ENCODE peak calls at places on chromosomes 1 and 21, in four cellular contexts. One of them, this sample, is unnamed.

GRCh38 chr1:26942656-26943055 is 17.6 kb downstream of the KDF1 start:
- DNase-seq in astrocyte: no peak
- DNase-seq in heart right ventricle: no peak
- DNase-seq in IMR-90: no peak
- DNase-seq in this sample: no peak

GRCh38 chr1:178650950-178651461 is 74.0 kb upstream of the RALGPS2 start:
- DNase-seq in IMR-90: peak; percentile 71
- DNase-seq in heart right ventricle: no peak
- DNase-seq in astrocyte: no peak
- DNase-seq in this sample: no peak

GRCh38 chr1:109933856-109934711 is 23.4 kb downstream of the CSF1 start:
- DNase-seq in IMR-90: peak; percentile 96
- DNase-seq in heart right ventricle: no peak
- DNase-seq in astrocyte: peak; percentile 91
- DNase-seq in this sample: no peak

GRCh38 chr1:110914676-110915075 is 41.7 kb downstream of the CD53 start:
- DNase-seq in heart right ventricle: no peak
- DNase-seq in IMR-90: peak; percentile 5
- DNase-seq in astrocyte: no peak
- DNase-seq in this sample: no peak

GRCh38 chr1:247914941-247915662 is 5.0 kb upstream of the OR2T8 start:
- DNase-seq in astrocyte: no peak
- DNase-seq in IMR-90: no peak
- DNase-seq in heart right ventricle: no peak
- DNase-seq in this sample: no peak

GRCh38 chr1:33161061-33161681 is 20.7 kb downstream of the TRIM62 start:
- DNase-seq in IMR-90: peak; percentile 48
- DNase-seq in heart right ventricle: peak; percentile 81
- DNase-seq in astrocyte: peak; percentile 39
- DNase-seq in this sample: no peak

GRCh38 chr1:48600182-48600581 is 128.2 kb upstream of the SPATA6 start:
- DNase-seq in astrocyte: no peak
- DNase-seq in heart right ventricle: no peak
- DNase-seq in IMR-90: no peak
- DNase-seq in this sample: no peak

GRCh38 chr1:241821363-241821762 is 26.6 kb upstream of the EXO1 start:
- DNase-seq in heart right ventricle: no peak
- DNase-seq in IMR-90: peak; percentile 91
- DNase-seq in astrocyte: peak; percentile 77
- DNase-seq in this sample: no peak

GRCh38 chr1:190001187-190001586 is 476.5 kb downstream of the BRINP3 start:
- DNase-seq in astrocyte: peak; percentile 54
- DNase-seq in heart right ventricle: no peak
- DNase-seq in IMR-90: peak; percentile 47
- DNase-seq in this sample: no peak

GRCh38 chr1:207019161-207019560 is 13.4 kb downstream of the C1orf116 start:
- DNase-seq in IMR-90: no peak
- DNase-seq in astrocyte: no peak
- DNase-seq in heart right ventricle: no peak
- DNase-seq in this sample: no peak

GRCh38 chr1:3816331-3817137 is 20.2 kb upstream of the LRRC47 start:
- DNase-seq in heart right ventricle: no peak
- DNase-seq in astrocyte: no peak
- DNase-seq in IMR-90: no peak
- DNase-seq in this sample: no peak

GRCh38 chr1:219858980-219859379 is 69.4 kb downstream of the SLC30A10 start:
- DNase-seq in heart right ventricle: no peak
- DNase-seq in astrocyte: no peak
- DNase-seq in IMR-90: no peak
- DNase-seq in this sample: no peak

GRCh38 chr1:201192478-201192804 is 1.8 kb downstream of the IGFN1 start:
- DNase-seq in heart right ventricle: no peak
- DNase-seq in astrocyte: no peak
- DNase-seq in IMR-90: no peak
- DNase-seq in this sample: no peak

GRCh38 chr1:13583964-13584791 is 546 bp downstream of the PDPN start:
- DNase-seq in astrocyte: peak; percentile 82
- DNase-seq in heart right ventricle: peak; percentile 43
- DNase-seq in IMR-90: no peak
- DNase-seq in this sample: no peak

GRCh38 chr1:20472860-20473711 is 12.9 kb downstream of the CAMK2N1 start:
- DNase-seq in heart right ventricle: peak; percentile 69
- DNase-seq in astrocyte: no peak
- DNase-seq in IMR-90: peak; percentile 49
- DNase-seq in this sample: no peak

GRCh38 chr21:44092201-44092600 is 15.0 kb upstream of the PWP2 start:
- DNase-seq in astrocyte: no peak
- DNase-seq in heart right ventricle: no peak
- DNase-seq in IMR-90: no peak
- DNase-seq in this sample: peak; percentile 57

GRCh38 chr21:38987551-38988210 is 182.0 kb downstream of the ETS2 start:
- DNase-seq in astrocyte: no peak
- DNase-seq in IMR-90: no peak
- DNase-seq in heart right ventricle: no peak
- DNase-seq in this sample: no peak

GRCh38 chr1:76254165-76255043 is 179.9 kb downstream of the ST6GALNAC3 start:
- DNase-seq in heart right ventricle: no peak
- DNase-seq in IMR-90: no peak
- DNase-seq in astrocyte: peak; percentile 70
- DNase-seq in this sample: no peak

GRCh38 chr1:50430010-50430405 is 6.8 kb upstream of the DMRTA2 start:
- DNase-seq in IMR-90: no peak
- DNase-seq in heart right ventricle: no peak
- DNase-seq in astrocyte: no peak
- DNase-seq in this sample: no peak

GRCh38 chr1:50426108-50426700 is 3.0 kb upstream of the DMRTA2 start:
- DNase-seq in heart right ventricle: no peak
- DNase-seq in astrocyte: no peak
- DNase-seq in IMR-90: no peak
- DNase-seq in this sample: no peak

GRCh38 chr1:50427086-50427817 is 4.0 kb upstream of the DMRTA2 start:
- DNase-seq in astrocyte: no peak
- DNase-seq in heart right ventricle: no peak
- DNase-seq in IMR-90: no peak
- DNase-seq in this sample: no peak

GRCh38 chr1:50426702-50427085 is 3.5 kb upstream of the DMRTA2 start:
- DNase-seq in IMR-90: no peak
- DNase-seq in astrocyte: no peak
- DNase-seq in heart right ventricle: no peak
- DNase-seq in this sample: no peak

GRCh38 chr1:50427818-50428779 is 4.9 kb upstream of the DMRTA2 start:
- DNase-seq in heart right ventricle: no peak
- DNase-seq in astrocyte: no peak
- DNase-seq in IMR-90: no peak
- DNase-seq in this sample: no peak
- H3K4me3 ChIP-seq in heart right ventricle: no peak overlapping the region
- H3K4me3 ChIP-seq in astrocyte: no peak overlapping the region
- H3K4me3 ChIP-seq in IMR-90: no peak overlapping the region
- H3K4me3 ChIP-seq in this sample: peak overlapping the region; percentile 25

GRCh38 chr1:228032041-228032440 is 25.2 kb downstream of the WNT3A start:
- DNase-seq in heart right ventricle: no peak
- DNase-seq in astrocyte: no peak
- DNase-seq in IMR-90: no peak
- DNase-seq in this sample: no peak

GRCh38 chr1:228033376-228033775 is 26.6 kb downstream of the WNT3A start:
- DNase-seq in heart right ventricle: no peak
- DNase-seq in astrocyte: no peak
- DNase-seq in IMR-90: no peak
- DNase-seq in this sample: no peak

GRCh38 chr1:228029281-228029680 is 22.5 kb downstream of the WNT3A start:
- DNase-seq in heart right ventricle: no peak
- DNase-seq in IMR-90: no peak
- DNase-seq in astrocyte: no peak
- DNase-seq in this sample: no peak

GRCh38 chr1:228030451-228031201 is 23.8 kb downstream of the WNT3A start:
- DNase-seq in heart right ventricle: no peak
- DNase-seq in IMR-90: no peak
- DNase-seq in astrocyte: no peak
- DNase-seq in this sample: no peak

DNA sequence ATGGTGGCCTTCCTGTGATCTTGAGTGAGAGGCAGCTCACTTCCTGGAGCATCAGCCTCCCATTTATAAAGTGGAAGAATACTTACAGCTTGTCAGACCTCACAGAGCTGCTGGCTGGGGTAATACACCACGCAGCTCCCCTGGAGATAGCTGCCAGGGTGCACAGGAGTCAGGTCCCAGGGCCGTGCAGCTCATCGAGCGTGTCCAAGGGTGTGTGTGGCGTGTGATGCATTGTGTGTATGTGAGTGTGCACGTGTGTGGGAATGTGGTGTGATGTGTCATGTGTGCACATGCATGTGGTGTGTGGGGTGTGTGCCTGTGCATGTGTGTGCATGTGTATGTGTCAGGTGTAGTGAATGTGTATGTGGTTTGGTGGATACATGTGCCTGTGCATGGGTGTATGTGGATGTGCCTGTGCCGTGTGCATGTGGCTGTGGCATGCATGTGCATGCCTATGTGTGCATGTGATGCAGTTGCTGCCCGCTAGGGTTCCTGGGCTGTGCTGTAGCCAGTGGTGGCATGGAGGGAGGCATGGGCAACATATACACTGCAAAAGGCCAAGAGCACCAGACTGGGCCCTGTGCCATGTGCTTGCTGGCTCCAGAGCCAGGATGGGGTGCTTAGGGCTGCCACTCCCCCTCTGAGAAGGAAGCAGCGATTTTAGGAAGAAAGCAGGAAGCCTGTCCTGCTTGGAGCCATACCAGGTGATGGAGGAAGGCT is 24.6 kb downstream of the WNT3A start:
- DNase-seq in IMR-90: no peak
- DNase-seq in astrocyte: no peak
- DNase-seq in heart right ventricle: no peak
- DNase-seq in this sample: no peak
- TF ChIP-seq CTCF in IMR-90: no peak
- TF ChIP-seq CTCF in astrocyte: no peak
- TF ChIP-seq CTCF in heart right ventricle: no peak
- TF ChIP-seq CTCF in this sample: no peak

GRCh38 chr1:182340233-182341058 is 51.1 kb downstream of the GLUL start:
- DNase-seq in astrocyte: peak; percentile 14
- DNase-seq in heart right ventricle: peak; percentile 18
- DNase-seq in IMR-90: no peak
- DNase-seq in this sample: no peak
- H3K27ac ChIP-seq in astrocyte: no peak overlapping the region
- H3K27ac ChIP-seq in heart right ventricle: no peak overlapping the region
- H3K27ac ChIP-seq in IMR-90: no peak overlapping the region
- H3K27ac ChIP-seq in this sample: no peak overlapping the region

GRCh38 chr1:38728176-38728908 is 131.2 kb downstream of the RRAGC start:
- DNase-seq in IMR-90: peak; percentile 68
- DNase-seq in astrocyte: peak; percentile 90
- DNase-seq in heart right ventricle: peak; percentile 64
- DNase-seq in this sample: peak; percentile 80
- H3K4me3 ChIP-seq in IMR-90: no peak overlapping the region
- H3K4me3 ChIP-seq in astrocyte: no peak overlapping the region
- H3K4me3 ChIP-seq in heart right ventricle: no peak overlapping the region
- H3K4me3 ChIP-seq in this sample: peak overlapping the region; percentile 12

DNA sequence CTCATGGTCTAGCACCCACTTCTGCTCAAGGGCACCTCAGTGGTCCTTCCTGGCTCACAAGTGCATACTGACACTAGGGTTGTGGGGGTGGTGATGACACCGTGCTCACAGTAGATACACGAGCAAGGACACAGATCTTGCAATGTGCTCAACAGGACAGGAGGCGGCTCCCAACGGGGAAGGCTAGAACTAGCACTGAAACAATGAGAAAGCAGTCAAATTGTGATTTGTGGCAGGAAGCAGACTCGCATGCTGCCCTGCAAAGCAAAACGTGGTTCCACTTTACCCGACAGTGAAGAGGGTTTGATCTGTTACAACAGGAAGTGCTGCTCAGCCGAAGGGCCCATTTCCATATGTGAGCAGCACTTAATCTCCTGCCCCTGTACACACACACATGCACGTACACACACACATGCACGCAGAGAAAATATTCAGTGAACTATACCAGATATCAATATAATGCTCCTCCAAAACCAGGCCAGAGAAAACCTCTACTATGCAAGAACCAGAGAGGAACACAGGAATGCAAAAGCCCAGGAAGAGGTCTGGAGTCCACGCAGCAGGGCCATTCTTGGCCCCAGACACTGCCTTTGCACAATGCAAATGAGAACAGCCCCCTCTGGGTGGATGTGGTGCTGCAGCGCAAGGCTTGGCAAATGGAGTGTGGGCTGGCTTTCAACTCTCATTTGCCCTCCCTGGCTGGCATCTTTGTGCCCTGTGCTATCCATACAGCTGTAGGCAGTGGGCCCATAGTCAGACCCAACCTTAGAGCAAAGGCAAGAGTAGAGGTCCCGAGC is 47.1 kb downstream of the KANK4 start:
- DNase-seq in IMR-90: no peak
- DNase-seq in astrocyte: no peak
- DNase-seq in heart right ventricle: no peak
- DNase-seq in this sample: no peak
- TF ChIP-seq CTCF in IMR-90: no peak
- TF ChIP-seq CTCF in astrocyte: no peak
- TF ChIP-seq CTCF in heart right ventricle: no peak
- TF ChIP-seq CTCF in this sample: no peak

GRCh38 chr21:32414579-32415358 is 2.3 kb downstream of the EVA1C start:
- DNase-seq in heart right ventricle: no peak
- DNase-seq in IMR-90: peak; percentile 63
- DNase-seq in astrocyte: peak; percentile 26
- DNase-seq in this sample: no peak
- H3K27ac ChIP-seq in heart right ventricle: peak overlapping the region; percentile 100
- H3K27ac ChIP-seq in IMR-90: no peak overlapping the region
- H3K27ac ChIP-seq in astrocyte: peak overlapping the region; percentile 1
- H3K27ac ChIP-seq in this sample: peak overlapping the region; percentile 97

This sample was measured in coronary artery.